ENCODE peak calls at places on chromosomes 3 and 15, in five cellular contexts. P is activated T-cell treated with anti-CD3 and anti-CD28 coated beads for 1 hour; E is skeletal muscle cell; J is stimulated activated CD4-positive, alpha-beta T cell treated with anti-CD3 and anti-CD28 coated beads, Interleukin-2, amount 100 ng/mL, for 48 hours; W is activated effector memory CD4-positive, alpha-beta T cell treated with anti-CD3 and anti-CD28 coated beads, Interleukin-2, amount 50 U/mL, for 16 hours. S is an unnamed sample.

GRCh38 chr3:10419637-10420232 is 85.7 kb downstream of the ATP2B2 start:
- DNase-seq in J (no peak), E (no peak), W (peak; percentile 79), P (peak; percentile 29), S (no peak)

GRCh38 chr15:58269455-58270414 is 131.6 kb downstream of the AQP9 start:
- DNase-seq in W (no peak), E (peak; percentile 5), J (peak; percentile 2), P (no peak), S (peak; percentile 59)

GRCh38 chr3:196941846-196942225 is 492 bp downstream of the NCBP2 start:
- DNase-seq in W (peak; percentile 87), J (peak; percentile 52), E (peak; percentile 17), P (peak; percentile 40), S (peak; percentile 57)

GRCh38 chr15:96838088-96838487 is 507.6 kb downstream of the NR2F2 start:
- DNase-seq in E (no peak), J (no peak), P (no peak), W (no peak), S (no peak)

GRCh38 chr3:99342374-99342773 is 296.0 kb upstream of the COL8A1 start:
- DNase-seq in W (no peak), J (no peak), P (no peak), E (no peak), S (no peak)

GRCh38 chr3:178302966-178303930 is 233.0 kb upstream of the KCNMB2 start:
- DNase-seq in P (no peak), W (no peak), E (no peak), J (no peak), S (no peak)

GRCh38 chr15:74044267-74045110 is 37.9 kb downstream of the GOLGA6A start:
- DNase-seq in W (no peak), P (no peak), E (no peak), J (no peak), S (no peak)

GRCh38 chr15:64004582-64004981 is 41.7 kb downstream of the DAPK2 start:
- DNase-seq in P (no peak), W (no peak), J (no peak), E (no peak), S (no peak)

GRCh38 chr3:20924646-20925395 is 738.8 kb upstream of the SGO1 start:
- DNase-seq in E (no peak), J (no peak), W (no peak), P (no peak), S (no peak)

GRCh38 chr3:136713961-136714514 is 38.1 kb downstream of the STAG1 start:
- DNase-seq in W (no peak), J (no peak), E (no peak), P (no peak), S (no peak)

GRCh38 chr3:43286886-43287301 is 554 bp downstream of the SNRK start:
- DNase-seq in W (peak; percentile 76), P (no peak), E (no peak), J (no peak), S (peak; percentile 16)

GRCh38 chr15:89090791-89091666 is 2.8 kb downstream of the ABHD2 start:
- DNase-seq in J (peak; percentile 26), E (peak; percentile 43), W (peak; percentile 81), P (peak; percentile 27), S (peak; percentile 41)

GRCh38 chr3:52532838-52533622 is 627 bp downstream of the NT5DC2 start:
- DNase-seq in J (no peak), P (no peak), W (peak; percentile 73), E (no peak), S (no peak)

GRCh38 chr3:69181592-69182211 is 59.3 kb upstream of the LMOD3 start:
- DNase-seq in J (no peak), P (no peak), W (no peak), E (no peak), S (no peak)

GRCh38 chr3:69948246-69948862 is 51.2 kb upstream of the SAMMSON start:
- DNase-seq in E (no peak), P (no peak), J (no peak), W (no peak), S (peak; percentile 8)

GRCh38 chr15:83733691-83734090 is 79.8 kb downstream of the ADAMTSL3 start:
- DNase-seq in W (no peak), J (no peak), P (no peak), E (no peak), S (no peak)